ENCODE peak calls at places on chromosomes 7 and 10, in six cellular contexts. One of them, this sample, is unnamed.

GRCh38 chr7:157864911-157865310 is 528.1 kb downstream of the DNAJB6 start:
- DNase-seq in SK-N-SH: no peak
- DNase-seq in A549: no peak
- DNase-seq in stomach: no peak
- DNase-seq in transverse colon: no peak
- DNase-seq in upper lobe of left lung: no peak
- DNase-seq in this sample: no peak

GRCh38 chr10:71747808-71748523 is 25.4 kb downstream of the VSIR start:
- DNase-seq in stomach: no peak
- DNase-seq in A549: no peak
- DNase-seq in SK-N-SH: no peak
- DNase-seq in upper lobe of left lung: peak
- DNase-seq in transverse colon: peak
- DNase-seq in this sample: no peak

GRCh38 chr7:117771756-117772155 is 101.5 kb downstream of the CTTNBP2 start:
- DNase-seq in upper lobe of left lung: no peak
- DNase-seq in A549: no peak
- DNase-seq in SK-N-SH: no peak
- DNase-seq in stomach: no peak
- DNase-seq in transverse colon: no peak
- DNase-seq in this sample: no peak

GRCh38 chr10:44650576-44651394 is 260.4 kb upstream of the TMEM72 start:
- DNase-seq in upper lobe of left lung: no peak
- DNase-seq in stomach: no peak
- DNase-seq in SK-N-SH: no peak
- DNase-seq in transverse colon: no peak
- DNase-seq in A549: no peak
- DNase-seq in this sample: no peak

GRCh38 chr7:141071260-141071854 is 2.5 kb upstream of the TMEM178B start:
- DNase-seq in SK-N-SH: peak
- DNase-seq in transverse colon: peak
- DNase-seq in A549: peak
- DNase-seq in stomach: no peak
- DNase-seq in upper lobe of left lung: no peak
- DNase-seq in this sample: peak

GRCh38 chr10:87613766-87614165 is 45.9 kb upstream of the PAPSS2 start:
- DNase-seq in A549: no peak
- DNase-seq in upper lobe of left lung: no peak
- DNase-seq in transverse colon: no peak
- DNase-seq in stomach: no peak
- DNase-seq in SK-N-SH: no peak
- DNase-seq in this sample: no peak

GRCh38 chr7:25087855-25088254 is 37.2 kb downstream of the CYCS start:
- DNase-seq in A549: no peak
- DNase-seq in SK-N-SH: no peak
- DNase-seq in transverse colon: no peak
- DNase-seq in upper lobe of left lung: no peak
- DNase-seq in stomach: no peak
- DNase-seq in this sample: no peak

GRCh38 chr10:26858707-26859034 is 2.1 kb downstream of the ABI1 start:
- DNase-seq in transverse colon: no peak
- DNase-seq in A549: no peak
- DNase-seq in upper lobe of left lung: no peak
- DNase-seq in stomach: no peak
- DNase-seq in SK-N-SH: no peak
- DNase-seq in this sample: peak

GRCh38 chr10:61332506-61332905 is 120.7 kb downstream of the TMEM26 start:
- DNase-seq in A549: no peak
- DNase-seq in transverse colon: no peak
- DNase-seq in stomach: no peak
- DNase-seq in upper lobe of left lung: no peak
- DNase-seq in SK-N-SH: no peak
- DNase-seq in this sample: no peak

GRCh38 chr7:46131916-46132795 is 211.1 kb upstream of the IGFBP3 start:
- DNase-seq in stomach: no peak
- DNase-seq in SK-N-SH: no peak
- DNase-seq in A549: no peak
- DNase-seq in upper lobe of left lung: no peak
- DNase-seq in transverse colon: no peak
- DNase-seq in this sample: no peak

GRCh38 chr7:32290015-32290414 is 200.2 kb downstream of the LSM5 start:
- DNase-seq in upper lobe of left lung: peak
- DNase-seq in stomach: no peak
- DNase-seq in A549: no peak
- DNase-seq in transverse colon: no peak
- DNase-seq in SK-N-SH: peak
- DNase-seq in this sample: no peak

GRCh38 chr10:110641256-110641655 is 2.9 kb upstream of the RBM20 start:
- DNase-seq in A549: peak
- DNase-seq in transverse colon: peak
- DNase-seq in SK-N-SH: peak
- DNase-seq in stomach: no peak
- DNase-seq in upper lobe of left lung: no peak
- DNase-seq in this sample: peak

GRCh38 chr10:618229-618989 is 71.1 kb downstream of the DIP2C start:
- DNase-seq in transverse colon: no peak
- DNase-seq in A549: no peak
- DNase-seq in SK-N-SH: no peak
- DNase-seq in upper lobe of left lung: no peak
- DNase-seq in stomach: no peak
- DNase-seq in this sample: no peak

GRCh38 chr7:116539879-116540278 is 15.0 kb downstream of the CAV1 start:
- DNase-seq in A549: no peak
- DNase-seq in upper lobe of left lung: no peak
- DNase-seq in stomach: no peak
- DNase-seq in transverse colon: no peak
- DNase-seq in SK-N-SH: no peak
- DNase-seq in this sample: no peak

GRCh38 chr10:58775960-58776574 is 263.4 kb downstream of the BICC1 start:
- DNase-seq in stomach: no peak
- DNase-seq in A549: no peak
- DNase-seq in upper lobe of left lung: no peak
- DNase-seq in SK-N-SH: no peak
- DNase-seq in transverse colon: no peak
- DNase-seq in this sample: no peak

GRCh38 chr10:67772894-67773511 is 65.0 kb downstream of the DNAJC12 start:
- DNase-seq in transverse colon: no peak
- DNase-seq in A549: no peak
- DNase-seq in upper lobe of left lung: no peak
- DNase-seq in SK-N-SH: no peak
- DNase-seq in stomach: no peak
- DNase-seq in this sample: no peak

GRCh38 chr10:11082551-11082950 is 64.9 kb downstream of the CELF2 start:
- DNase-seq in transverse colon: no peak
- DNase-seq in upper lobe of left lung: no peak
- DNase-seq in stomach: no peak
- DNase-seq in SK-N-SH: no peak
- DNase-seq in A549: no peak
- DNase-seq in this sample: no peak

GRCh38 chr10:65100146-65100545 is 1578.9 kb downstream of the REEP3 start:
- DNase-seq in stomach: no peak
- DNase-seq in SK-N-SH: no peak
- DNase-seq in transverse colon: no peak
- DNase-seq in upper lobe of left lung: no peak
- DNase-seq in A549: no peak
- DNase-seq in this sample: no peak

GRCh38 chr10:6542999-6543430 is 37.1 kb downstream of the PRKCQ start:
- DNase-seq in transverse colon: no peak
- DNase-seq in A549: no peak
- DNase-seq in SK-N-SH: no peak
- DNase-seq in upper lobe of left lung: peak
- DNase-seq in stomach: no peak
- DNase-seq in this sample: no peak

GRCh38 chr7:20440472-20441105 is 109.9 kb downstream of the ITGB8 start:
- DNase-seq in transverse colon: peak
- DNase-seq in SK-N-SH: no peak
- DNase-seq in stomach: peak
- DNase-seq in upper lobe of left lung: no peak
- DNase-seq in A549: peak
- DNase-seq in this sample: peak
- TF ChIP-seq CTCF in transverse colon: no peak
- TF ChIP-seq CTCF in SK-N-SH: peak
- TF ChIP-seq CTCF in stomach: peak
- TF ChIP-seq CTCF in upper lobe of left lung: peak
- TF ChIP-seq CTCF in A549: peak
- TF ChIP-seq CTCF in this sample: peak

GRCh38 chr7:42138691-42139090 is 98.3 kb downstream of the GLI3 start:
- DNase-seq in upper lobe of left lung: no peak
- DNase-seq in SK-N-SH: no peak
- DNase-seq in stomach: no peak
- DNase-seq in transverse colon: no peak
- DNase-seq in A549: no peak
- DNase-seq in this sample: no peak
- TF ChIP-seq EP300 in upper lobe of left lung: no peak
- TF ChIP-seq EP300 in SK-N-SH: no peak
- TF ChIP-seq EP300 in stomach: no peak
- TF ChIP-seq EP300 in transverse colon: no peak
- TF ChIP-seq EP300 in A549: no peak
- TF ChIP-seq EP300 in this sample: no peak

GRCh38 chr7:6164491-6164890 is 107.9 kb downstream of the CYTH3 start:
- DNase-seq in stomach: no peak
- DNase-seq in transverse colon: no peak
- DNase-seq in SK-N-SH: peak
- DNase-seq in upper lobe of left lung: no peak
- DNase-seq in A549: peak
- DNase-seq in this sample: peak
- TF ChIP-seq CTCF in stomach: no peak
- TF ChIP-seq CTCF in transverse colon: no peak
- TF ChIP-seq CTCF in SK-N-SH: peak
- TF ChIP-seq CTCF in upper lobe of left lung: no peak
- TF ChIP-seq CTCF in A549: no peak
- TF ChIP-seq CTCF in this sample: peak

DNA sequence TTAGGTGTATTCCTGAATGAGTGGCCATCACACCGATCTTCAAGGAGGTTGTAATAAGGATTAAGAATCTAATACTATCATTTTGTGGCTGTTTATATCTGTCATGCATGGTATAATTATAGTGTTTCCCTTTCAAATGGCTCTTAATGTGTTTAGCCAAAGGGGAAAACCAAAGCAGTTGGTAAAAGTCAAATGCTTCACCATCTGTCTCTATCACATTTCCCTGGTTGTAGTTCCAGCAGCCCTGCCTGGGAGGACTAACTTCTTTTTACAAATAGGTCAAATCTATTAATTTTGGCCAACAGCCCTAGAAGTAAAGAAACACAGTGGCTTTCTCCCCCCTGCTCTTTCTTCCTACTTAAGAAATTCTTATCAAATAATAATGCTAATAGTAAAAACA is 56.7 kb downstream of the ZNF365 start:
- DNase-seq in transverse colon: no peak
- DNase-seq in stomach: no peak
- DNase-seq in A549: no peak
- DNase-seq in upper lobe of left lung: no peak
- DNase-seq in SK-N-SH: no peak
- DNase-seq in this sample: no peak
- TF ChIP-seq EP300 in transverse colon: no peak
- TF ChIP-seq EP300 in stomach: no peak
- TF ChIP-seq EP300 in A549: no peak
- TF ChIP-seq EP300 in upper lobe of left lung: no peak
- TF ChIP-seq EP300 in SK-N-SH: no peak
- TF ChIP-seq EP300 in this sample: no peak

DNA sequence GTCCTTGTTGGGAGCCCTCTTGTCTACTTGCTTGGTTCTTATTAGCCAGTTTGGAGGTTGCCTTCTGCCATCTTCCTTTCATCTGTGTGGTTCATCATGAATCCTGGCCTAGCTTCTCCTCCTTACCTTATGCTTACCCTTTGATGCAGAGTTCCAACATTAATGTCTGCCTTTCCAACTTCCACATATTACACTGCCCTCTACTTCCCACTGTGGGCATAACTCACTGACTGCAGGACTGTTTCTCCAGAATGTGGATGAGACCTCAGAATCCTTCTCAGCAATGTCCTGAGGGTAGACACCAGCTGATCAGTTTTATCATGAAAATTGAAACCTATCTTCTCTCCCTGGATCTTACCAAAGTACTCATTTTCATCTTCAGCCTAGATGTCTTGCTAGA is 491.0 kb downstream of the LRMDA start:
- DNase-seq in A549: no peak
- DNase-seq in stomach: no peak
- DNase-seq in upper lobe of left lung: no peak
- DNase-seq in SK-N-SH: no peak
- DNase-seq in transverse colon: no peak
- DNase-seq in this sample: no peak
- TF ChIP-seq CTCF in A549: peak
- TF ChIP-seq CTCF in stomach: no peak
- TF ChIP-seq CTCF in upper lobe of left lung: peak
- TF ChIP-seq CTCF in SK-N-SH: no peak
- TF ChIP-seq CTCF in transverse colon: no peak
- TF ChIP-seq CTCF in this sample: no peak